ENCODE peak calls at places on chromosomes 2 and 18, in six cellular contexts. One of them, this sample, is unnamed.

GRCh38 chr2:218811382-218811781 is 20.2 kb downstream of the PRKAG3 start:
- DNase-seq in ovary: no peak
- DNase-seq in glutamatergic neuron: no peak
- DNase-seq in NCI-H510A: no peak
- DNase-seq in GM23338: no peak
- DNase-seq in dermis blood vessel endothelial cell: no peak
- DNase-seq in this sample: no peak

GRCh38 chr2:8223731-8224678 is 457.9 kb upstream of the ID2 start:
- DNase-seq in ovary: no peak
- DNase-seq in glutamatergic neuron: no peak
- DNase-seq in NCI-H510A: no peak
- DNase-seq in GM23338: peak; percentile 16
- DNase-seq in dermis blood vessel endothelial cell: no peak
- DNase-seq in this sample: peak; percentile 21

GRCh38 chr2:60886962-60887361 is 5.6 kb downstream of the REL start:
- DNase-seq in ovary: no peak
- DNase-seq in glutamatergic neuron: no peak
- DNase-seq in NCI-H510A: no peak
- DNase-seq in GM23338: no peak
- DNase-seq in dermis blood vessel endothelial cell: peak; percentile 64
- DNase-seq in this sample: no peak

GRCh38 chr2:73260338-73260984 is 23.8 kb downstream of the FBXO41 start:
- DNase-seq in ovary: no peak
- DNase-seq in glutamatergic neuron: peak; percentile 80
- DNase-seq in NCI-H510A: no peak
- DNase-seq in GM23338: peak; percentile 80
- DNase-seq in dermis blood vessel endothelial cell: peak; percentile 84
- DNase-seq in this sample: peak; percentile 87

GRCh38 chr2:85930129-85931124 is 41.6 kb upstream of the ST3GAL5 start:
- DNase-seq in ovary: no peak
- DNase-seq in glutamatergic neuron: no peak
- DNase-seq in NCI-H510A: no peak
- DNase-seq in GM23338: no peak
- DNase-seq in dermis blood vessel endothelial cell: no peak
- DNase-seq in this sample: no peak

GRCh38 chr18:43170586-43170985 is 55.1 kb upstream of the RIT2 start:
- DNase-seq in ovary: no peak
- DNase-seq in glutamatergic neuron: no peak
- DNase-seq in NCI-H510A: no peak
- DNase-seq in GM23338: peak; percentile 50
- DNase-seq in dermis blood vessel endothelial cell: no peak
- DNase-seq in this sample: no peak

GRCh38 chr2:191230174-191230573 is 15.0 kb upstream of the MYO1B start:
- DNase-seq in ovary: no peak
- DNase-seq in glutamatergic neuron: no peak
- DNase-seq in NCI-H510A: no peak
- DNase-seq in GM23338: no peak
- DNase-seq in dermis blood vessel endothelial cell: no peak
- DNase-seq in this sample: no peak

GRCh38 chr18:66555585-66555984 is 48.3 kb downstream of the CDH19 start:
- DNase-seq in ovary: no peak
- DNase-seq in glutamatergic neuron: no peak
- DNase-seq in NCI-H510A: no peak
- DNase-seq in GM23338: no peak
- DNase-seq in dermis blood vessel endothelial cell: no peak
- DNase-seq in this sample: no peak